ENCODE peak calls at places on chromosomes 4 and X, in five cellular contexts. One of them, this sample, is unnamed.

GRCh38 chrX:123736333-123736921 is 3.6 kb upstream of the THOC2 start:
- DNase-seq in hepatocyte: peak
- DNase-seq in EH: peak
- DNase-seq in H54: no peak
- DNase-seq in fibroblast of the aortic adventitia: peak
- DNase-seq in this sample: no peak

GRCh38 chr4:306551-306961 is 1.3 kb upstream of the ZNF732 start:
- DNase-seq in EH: no peak
- DNase-seq in hepatocyte: no peak
- DNase-seq in H54: no peak
- DNase-seq in fibroblast of the aortic adventitia: no peak
- DNase-seq in this sample: no peak

GRCh38 chrX:131762802-131763234 is 218.9 kb downstream of the OR13H1 start:
- DNase-seq in hepatocyte: no peak
- DNase-seq in fibroblast of the aortic adventitia: peak
- DNase-seq in H54: no peak
- DNase-seq in EH: no peak
- DNase-seq in this sample: peak

GRCh38 chr4:2797188-2797544 is 4.3 kb downstream of the SH3BP2 start:
- DNase-seq in hepatocyte: peak
- DNase-seq in EH: no peak
- DNase-seq in fibroblast of the aortic adventitia: no peak
- DNase-seq in H54: no peak
- DNase-seq in this sample: peak

GRCh38 chr4:24559032-24559821 is 25.1 kb downstream of the DHX15 start:
- DNase-seq in fibroblast of the aortic adventitia: peak
- DNase-seq in H54: no peak
- DNase-seq in hepatocyte: no peak
- DNase-seq in EH: peak
- DNase-seq in this sample: no peak

GRCh38 chr4:38760915-38761314 is 21.9 kb downstream of the TLR10 start:
- DNase-seq in hepatocyte: no peak
- DNase-seq in fibroblast of the aortic adventitia: no peak
- DNase-seq in H54: no peak
- DNase-seq in EH: no peak
- DNase-seq in this sample: no peak

GRCh38 chr4:128528793-128529553 is 241.4 kb upstream of the PGRMC2 start:
- DNase-seq in hepatocyte: peak
- DNase-seq in EH: peak
- DNase-seq in H54: peak
- DNase-seq in fibroblast of the aortic adventitia: peak
- DNase-seq in this sample: no peak

GRCh38 chr4:70463335-70463734 is 8.7 kb upstream of the MUC7 start:
- DNase-seq in H54: no peak
- DNase-seq in fibroblast of the aortic adventitia: no peak
- DNase-seq in EH: no peak
- DNase-seq in hepatocyte: no peak
- DNase-seq in this sample: no peak

GRCh38 chrX:19792412-19792811 is 95.0 kb downstream of the SH3KBP1 start:
- DNase-seq in EH: no peak
- DNase-seq in hepatocyte: no peak
- DNase-seq in H54: no peak
- DNase-seq in fibroblast of the aortic adventitia: no peak
- DNase-seq in this sample: no peak

GRCh38 chrX:121161501-121161933 is 114.1 kb downstream of the GLUD2 start:
- DNase-seq in hepatocyte: no peak
- DNase-seq in H54: no peak
- DNase-seq in fibroblast of the aortic adventitia: no peak
- DNase-seq in EH: no peak
- DNase-seq in this sample: no peak

GRCh38 chr4:46196086-46196485 is 72.2 kb upstream of the GABRG1 start:
- DNase-seq in EH: no peak
- DNase-seq in fibroblast of the aortic adventitia: no peak
- DNase-seq in hepatocyte: no peak
- DNase-seq in H54: no peak
- DNase-seq in this sample: no peak